ENCODE peak calls at places on chromosome 14, in nine cellular contexts. One of them, this sample, is unnamed.
A peak's percentile ranks its signal among the peaks of the same experiment; 100 is the strongest.

GRCh38 chr14:23525611-23526010 is 26.0 kb downstream of the ZFHX2 start:
- ATAC-seq in aorta: no peak
- ATAC-seq in sciatic nerve: no peak
- ATAC-seq in gastrocnemius medialis: no peak
- ATAC-seq in activated CD8-positive, alpha-beta memory T cell treated with anti-CD3 and anti-CD28 coated beads, Interleukin-2, amount 10 ng/mL, durations not matched to agents 7 days and 5 days: no peak
- ATAC-seq in left lobe of liver: no peak
- ATAC-seq in A549: no peak
- ATAC-seq in natural killer cell: no peak
- ATAC-seq in activated CD8-positive, alpha-beta T cell treated with anti-CD3 and anti-CD28 coated beads, Interleukin-2, amount 10 ng/mL, durations not matched to agents 7 days and 5 days: no peak
- ATAC-seq in this sample: no peak

GRCh38 chr14:32813401-32813800 is 125.3 kb upstream of the NPAS3 start:
- ATAC-seq in aorta: no peak
- ATAC-seq in sciatic nerve: no peak
- ATAC-seq in gastrocnemius medialis: no peak
- ATAC-seq in activated CD8-positive, alpha-beta memory T cell treated with anti-CD3 and anti-CD28 coated beads, Interleukin-2, amount 10 ng/mL, durations not matched to agents 7 days and 5 days: no peak
- ATAC-seq in left lobe of liver: no peak
- ATAC-seq in A549: no peak
- ATAC-seq in natural killer cell: no peak
- ATAC-seq in activated CD8-positive, alpha-beta T cell treated with anti-CD3 and anti-CD28 coated beads, Interleukin-2, amount 10 ng/mL, durations not matched to agents 7 days and 5 days: no peak
- ATAC-seq in this sample: no peak

GRCh38 chr14:39276005-39276404 is 42.3 kb downstream of the MIA2 start:
- ATAC-seq in aorta: no peak
- ATAC-seq in sciatic nerve: no peak
- ATAC-seq in gastrocnemius medialis: peak; percentile 79
- ATAC-seq in activated CD8-positive, alpha-beta memory T cell treated with anti-CD3 and anti-CD28 coated beads, Interleukin-2, amount 10 ng/mL, durations not matched to agents 7 days and 5 days: no peak
- ATAC-seq in left lobe of liver: peak; percentile 36
- ATAC-seq in A549: peak; percentile 39
- ATAC-seq in natural killer cell: no peak
- ATAC-seq in activated CD8-positive, alpha-beta T cell treated with anti-CD3 and anti-CD28 coated beads, Interleukin-2, amount 10 ng/mL, durations not matched to agents 7 days and 5 days: no peak
- ATAC-seq in this sample: no peak

GRCh38 chr14:76947078-76947837 is 81.2 kb downstream of the IRF2BPL start:
- ATAC-seq in aorta: peak; percentile 92
- ATAC-seq in sciatic nerve: peak; percentile 91
- ATAC-seq in gastrocnemius medialis: peak; percentile 94
- ATAC-seq in activated CD8-positive, alpha-beta memory T cell treated with anti-CD3 and anti-CD28 coated beads, Interleukin-2, amount 10 ng/mL, durations not matched to agents 7 days and 5 days: peak; percentile 92
- ATAC-seq in left lobe of liver: peak; percentile 94
- ATAC-seq in A549: peak; percentile 89
- ATAC-seq in natural killer cell: peak; percentile 91
- ATAC-seq in activated CD8-positive, alpha-beta T cell treated with anti-CD3 and anti-CD28 coated beads, Interleukin-2, amount 10 ng/mL, durations not matched to agents 7 days and 5 days: peak; percentile 95
- ATAC-seq in this sample: peak; percentile 91

GRCh38 chr14:46480817-46481216 is 170.8 kb downstream of the RPL10L start:
- ATAC-seq in aorta: no peak
- ATAC-seq in sciatic nerve: no peak
- ATAC-seq in gastrocnemius medialis: no peak
- ATAC-seq in activated CD8-positive, alpha-beta memory T cell treated with anti-CD3 and anti-CD28 coated beads, Interleukin-2, amount 10 ng/mL, durations not matched to agents 7 days and 5 days: no peak
- ATAC-seq in left lobe of liver: peak; percentile 99
- ATAC-seq in A549: no peak
- ATAC-seq in natural killer cell: no peak
- ATAC-seq in activated CD8-positive, alpha-beta T cell treated with anti-CD3 and anti-CD28 coated beads, Interleukin-2, amount 10 ng/mL, durations not matched to agents 7 days and 5 days: no peak
- ATAC-seq in this sample: no peak

GRCh38 chr14:90115780-90116179 is 54.0 kb downstream of the KCNK13 start:
- ATAC-seq in aorta: no peak
- ATAC-seq in sciatic nerve: no peak
- ATAC-seq in gastrocnemius medialis: no peak
- ATAC-seq in activated CD8-positive, alpha-beta memory T cell treated with anti-CD3 and anti-CD28 coated beads, Interleukin-2, amount 10 ng/mL, durations not matched to agents 7 days and 5 days: no peak
- ATAC-seq in left lobe of liver: no peak
- ATAC-seq in A549: no peak
- ATAC-seq in natural killer cell: no peak
- ATAC-seq in activated CD8-positive, alpha-beta T cell treated with anti-CD3 and anti-CD28 coated beads, Interleukin-2, amount 10 ng/mL, durations not matched to agents 7 days and 5 days: no peak
- ATAC-seq in this sample: no peak

GRCh38 chr14:64438181-64438839 is 27.0 kb upstream of the AKAP5 start:
- ATAC-seq in aorta: peak; percentile 63
- ATAC-seq in sciatic nerve: no peak
- ATAC-seq in gastrocnemius medialis: no peak
- ATAC-seq in activated CD8-positive, alpha-beta memory T cell treated with anti-CD3 and anti-CD28 coated beads, Interleukin-2, amount 10 ng/mL, durations not matched to agents 7 days and 5 days: peak; percentile 53
- ATAC-seq in left lobe of liver: no peak
- ATAC-seq in A549: peak; percentile 88
- ATAC-seq in natural killer cell: peak; percentile 89
- ATAC-seq in activated CD8-positive, alpha-beta T cell treated with anti-CD3 and anti-CD28 coated beads, Interleukin-2, amount 10 ng/mL, durations not matched to agents 7 days and 5 days: peak; percentile 51
- ATAC-seq in this sample: no peak

GRCh38 chr14:59277659-59278058 is 89.2 kb downstream of the DAAM1 start:
- ATAC-seq in aorta: no peak
- ATAC-seq in sciatic nerve: no peak
- ATAC-seq in gastrocnemius medialis: no peak
- ATAC-seq in activated CD8-positive, alpha-beta memory T cell treated with anti-CD3 and anti-CD28 coated beads, Interleukin-2, amount 10 ng/mL, durations not matched to agents 7 days and 5 days: no peak
- ATAC-seq in left lobe of liver: no peak
- ATAC-seq in A549: peak; percentile 32
- ATAC-seq in natural killer cell: no peak
- ATAC-seq in activated CD8-positive, alpha-beta T cell treated with anti-CD3 and anti-CD28 coated beads, Interleukin-2, amount 10 ng/mL, durations not matched to agents 7 days and 5 days: no peak
- ATAC-seq in this sample: no peak

GRCh38 chr14:53620325-53620716 is 336.3 kb downstream of the BMP4 start:
- ATAC-seq in aorta: no peak
- ATAC-seq in sciatic nerve: no peak
- ATAC-seq in gastrocnemius medialis: no peak
- ATAC-seq in activated CD8-positive, alpha-beta memory T cell treated with anti-CD3 and anti-CD28 coated beads, Interleukin-2, amount 10 ng/mL, durations not matched to agents 7 days and 5 days: no peak
- ATAC-seq in left lobe of liver: no peak
- ATAC-seq in A549: no peak
- ATAC-seq in natural killer cell: no peak
- ATAC-seq in activated CD8-positive, alpha-beta T cell treated with anti-CD3 and anti-CD28 coated beads, Interleukin-2, amount 10 ng/mL, durations not matched to agents 7 days and 5 days: no peak
- ATAC-seq in this sample: no peak

GRCh38 chr14:24442240-24443052 is at the start of gene SDR39U1:
- ATAC-seq in aorta: peak; percentile 97
- ATAC-seq in sciatic nerve: peak; percentile 96
- ATAC-seq in gastrocnemius medialis: peak; percentile 99
- ATAC-seq in activated CD8-positive, alpha-beta memory T cell treated with anti-CD3 and anti-CD28 coated beads, Interleukin-2, amount 10 ng/mL, durations not matched to agents 7 days and 5 days: peak; percentile 94
- ATAC-seq in left lobe of liver: peak; percentile 89
- ATAC-seq in A549: peak; percentile 87
- ATAC-seq in natural killer cell: peak; percentile 88
- ATAC-seq in activated CD8-positive, alpha-beta T cell treated with anti-CD3 and anti-CD28 coated beads, Interleukin-2, amount 10 ng/mL, durations not matched to agents 7 days and 5 days: peak; percentile 91
- ATAC-seq in this sample: peak; percentile 96

GRCh38 chr14:104687601-104688504 is 1.6 kb upstream of the INF2 start:
- ATAC-seq in aorta: peak; percentile 66
- ATAC-seq in sciatic nerve: peak; percentile 83
- ATAC-seq in gastrocnemius medialis: peak; percentile 81
- ATAC-seq in activated CD8-positive, alpha-beta memory T cell treated with anti-CD3 and anti-CD28 coated beads, Interleukin-2, amount 10 ng/mL, durations not matched to agents 7 days and 5 days: no peak
- ATAC-seq in left lobe of liver: peak; percentile 74
- ATAC-seq in A549: peak; percentile 69
- ATAC-seq in natural killer cell: no peak
- ATAC-seq in activated CD8-positive, alpha-beta T cell treated with anti-CD3 and anti-CD28 coated beads, Interleukin-2, amount 10 ng/mL, durations not matched to agents 7 days and 5 days: no peak
- ATAC-seq in this sample: no peak

GRCh38 chr14:23146423-23146910 is 27.4 kb upstream of the CEBPE start:
- ATAC-seq in aorta: no peak
- ATAC-seq in sciatic nerve: no peak
- ATAC-seq in gastrocnemius medialis: peak; percentile 76
- ATAC-seq in activated CD8-positive, alpha-beta memory T cell treated with anti-CD3 and anti-CD28 coated beads, Interleukin-2, amount 10 ng/mL, durations not matched to agents 7 days and 5 days: no peak
- ATAC-seq in left lobe of liver: no peak
- ATAC-seq in A549: no peak
- ATAC-seq in natural killer cell: no peak
- ATAC-seq in activated CD8-positive, alpha-beta T cell treated with anti-CD3 and anti-CD28 coated beads, Interleukin-2, amount 10 ng/mL, durations not matched to agents 7 days and 5 days: no peak
- ATAC-seq in this sample: peak; percentile 55

GRCh38 chr14:22488522-22489246 is 100.3 kb downstream of the DAD1 start:
- ATAC-seq in aorta: no peak
- ATAC-seq in sciatic nerve: no peak
- ATAC-seq in gastrocnemius medialis: no peak
- ATAC-seq in activated CD8-positive, alpha-beta memory T cell treated with anti-CD3 and anti-CD28 coated beads, Interleukin-2, amount 10 ng/mL, durations not matched to agents 7 days and 5 days: no peak
- ATAC-seq in left lobe of liver: no peak
- ATAC-seq in A549: no peak
- ATAC-seq in natural killer cell: no peak
- ATAC-seq in activated CD8-positive, alpha-beta T cell treated with anti-CD3 and anti-CD28 coated beads, Interleukin-2, amount 10 ng/mL, durations not matched to agents 7 days and 5 days: no peak
- ATAC-seq in this sample: peak; percentile 67

GRCh38 chr14:99441157-99441870 is 39.3 kb downstream of the SETD3 start:
- ATAC-seq in aorta: no peak
- ATAC-seq in sciatic nerve: no peak
- ATAC-seq in gastrocnemius medialis: no peak
- ATAC-seq in activated CD8-positive, alpha-beta memory T cell treated with anti-CD3 and anti-CD28 coated beads, Interleukin-2, amount 10 ng/mL, durations not matched to agents 7 days and 5 days: no peak
- ATAC-seq in left lobe of liver: no peak
- ATAC-seq in A549: peak; percentile 74
- ATAC-seq in natural killer cell: no peak
- ATAC-seq in activated CD8-positive, alpha-beta T cell treated with anti-CD3 and anti-CD28 coated beads, Interleukin-2, amount 10 ng/mL, durations not matched to agents 7 days and 5 days: no peak
- ATAC-seq in this sample: no peak

GRCh38 chr14:37142835-37143499 is 29.4 kb downstream of the SLC25A21 start:
- ATAC-seq in aorta: no peak
- ATAC-seq in sciatic nerve: peak; percentile 93
- ATAC-seq in gastrocnemius medialis: no peak
- ATAC-seq in activated CD8-positive, alpha-beta memory T cell treated with anti-CD3 and anti-CD28 coated beads, Interleukin-2, amount 10 ng/mL, durations not matched to agents 7 days and 5 days: no peak
- ATAC-seq in left lobe of liver: no peak
- ATAC-seq in A549: no peak
- ATAC-seq in natural killer cell: no peak
- ATAC-seq in activated CD8-positive, alpha-beta T cell treated with anti-CD3 and anti-CD28 coated beads, Interleukin-2, amount 10 ng/mL, durations not matched to agents 7 days and 5 days: no peak
- ATAC-seq in this sample: no peak

GRCh38 chr14:99704037-99704436 is 19.9 kb downstream of the CYP46A1 start:
- ATAC-seq in aorta: no peak
- ATAC-seq in sciatic nerve: no peak
- ATAC-seq in gastrocnemius medialis: no peak
- ATAC-seq in activated CD8-positive, alpha-beta memory T cell treated with anti-CD3 and anti-CD28 coated beads, Interleukin-2, amount 10 ng/mL, durations not matched to agents 7 days and 5 days: no peak
- ATAC-seq in left lobe of liver: no peak
- ATAC-seq in A549: no peak
- ATAC-seq in natural killer cell: no peak
- ATAC-seq in activated CD8-positive, alpha-beta T cell treated with anti-CD3 and anti-CD28 coated beads, Interleukin-2, amount 10 ng/mL, durations not matched to agents 7 days and 5 days: no peak
- ATAC-seq in this sample: no peak

GRCh38 chr14:98909251-98909944 is 362.6 kb downstream of the BCL11B start:
- ATAC-seq in aorta: no peak
- ATAC-seq in sciatic nerve: no peak
- ATAC-seq in gastrocnemius medialis: no peak
- ATAC-seq in activated CD8-positive, alpha-beta memory T cell treated with anti-CD3 and anti-CD28 coated beads, Interleukin-2, amount 10 ng/mL, durations not matched to agents 7 days and 5 days: no peak
- ATAC-seq in left lobe of liver: no peak
- ATAC-seq in A549: peak; percentile 51
- ATAC-seq in natural killer cell: no peak
- ATAC-seq in activated CD8-positive, alpha-beta T cell treated with anti-CD3 and anti-CD28 coated beads, Interleukin-2, amount 10 ng/mL, durations not matched to agents 7 days and 5 days: no peak
- ATAC-seq in this sample: no peak

GRCh38 chr14:22159049-22159448 is 430.0 kb downstream of the DAD1 start:
- ATAC-seq in aorta: no peak
- ATAC-seq in sciatic nerve: no peak
- ATAC-seq in gastrocnemius medialis: no peak
- ATAC-seq in activated CD8-positive, alpha-beta memory T cell treated with anti-CD3 and anti-CD28 coated beads, Interleukin-2, amount 10 ng/mL, durations not matched to agents 7 days and 5 days: no peak
- ATAC-seq in left lobe of liver: no peak
- ATAC-seq in A549: no peak
- ATAC-seq in natural killer cell: no peak
- ATAC-seq in activated CD8-positive, alpha-beta T cell treated with anti-CD3 and anti-CD28 coated beads, Interleukin-2, amount 10 ng/mL, durations not matched to agents 7 days and 5 days: no peak
- ATAC-seq in this sample: no peak

GRCh38 chr14:63039800-63040380 is 5.4 kb downstream of the KCNH5 start:
- ATAC-seq in aorta: no peak
- ATAC-seq in sciatic nerve: no peak
- ATAC-seq in gastrocnemius medialis: no peak
- ATAC-seq in activated CD8-positive, alpha-beta memory T cell treated with anti-CD3 and anti-CD28 coated beads, Interleukin-2, amount 10 ng/mL, durations not matched to agents 7 days and 5 days: no peak
- ATAC-seq in left lobe of liver: peak; percentile 70
- ATAC-seq in A549: peak; percentile 84
- ATAC-seq in natural killer cell: no peak
- ATAC-seq in activated CD8-positive, alpha-beta T cell treated with anti-CD3 and anti-CD28 coated beads, Interleukin-2, amount 10 ng/mL, durations not matched to agents 7 days and 5 days: no peak
- ATAC-seq in this sample: no peak

GRCh38 chr14:67765192-67765834 is 51.1 kb downstream of the ZFYVE26 start:
- ATAC-seq in aorta: no peak
- ATAC-seq in sciatic nerve: no peak
- ATAC-seq in gastrocnemius medialis: no peak
- ATAC-seq in activated CD8-positive, alpha-beta memory T cell treated with anti-CD3 and anti-CD28 coated beads, Interleukin-2, amount 10 ng/mL, durations not matched to agents 7 days and 5 days: no peak
- ATAC-seq in left lobe of liver: no peak
- ATAC-seq in A549: no peak
- ATAC-seq in natural killer cell: no peak
- ATAC-seq in activated CD8-positive, alpha-beta T cell treated with anti-CD3 and anti-CD28 coated beads, Interleukin-2, amount 10 ng/mL, durations not matched to agents 7 days and 5 days: no peak
- ATAC-seq in this sample: no peak

GRCh38 chr14:76096257-76096656 is 55.5 kb upstream of the GPATCH2L start:
- ATAC-seq in aorta: no peak
- ATAC-seq in sciatic nerve: no peak
- ATAC-seq in gastrocnemius medialis: no peak
- ATAC-seq in activated CD8-positive, alpha-beta memory T cell treated with anti-CD3 and anti-CD28 coated beads, Interleukin-2, amount 10 ng/mL, durations not matched to agents 7 days and 5 days: no peak
- ATAC-seq in left lobe of liver: no peak
- ATAC-seq in A549: no peak
- ATAC-seq in natural killer cell: no peak
- ATAC-seq in activated CD8-positive, alpha-beta T cell treated with anti-CD3 and anti-CD28 coated beads, Interleukin-2, amount 10 ng/mL, durations not matched to agents 7 days and 5 days: no peak
- ATAC-seq in this sample: no peak

GRCh38 chr14:102786758-102787157 is 9.5 kb downstream of the TRAF3 start:
- ATAC-seq in aorta: no peak
- ATAC-seq in sciatic nerve: no peak
- ATAC-seq in gastrocnemius medialis: no peak
- ATAC-seq in activated CD8-positive, alpha-beta memory T cell treated with anti-CD3 and anti-CD28 coated beads, Interleukin-2, amount 10 ng/mL, durations not matched to agents 7 days and 5 days: peak; percentile 77
- ATAC-seq in left lobe of liver: no peak
- ATAC-seq in A549: no peak
- ATAC-seq in natural killer cell: peak; percentile 62
- ATAC-seq in activated CD8-positive, alpha-beta T cell treated with anti-CD3 and anti-CD28 coated beads, Interleukin-2, amount 10 ng/mL, durations not matched to agents 7 days and 5 days: no peak
- ATAC-seq in this sample: peak; percentile 64

GRCh38 chr14:103723176-103724081 is 7.8 kb downstream of the ZFYVE21 start:
- ATAC-seq in aorta: peak; percentile 78
- ATAC-seq in sciatic nerve: peak; percentile 50
- ATAC-seq in gastrocnemius medialis: peak; percentile 37
- ATAC-seq in activated CD8-positive, alpha-beta memory T cell treated with anti-CD3 and anti-CD28 coated beads, Interleukin-2, amount 10 ng/mL, durations not matched to agents 7 days and 5 days: no peak
- ATAC-seq in left lobe of liver: peak; percentile 81
- ATAC-seq in A549: no peak
- ATAC-seq in natural killer cell: no peak
- ATAC-seq in activated CD8-positive, alpha-beta T cell treated with anti-CD3 and anti-CD28 coated beads, Interleukin-2, amount 10 ng/mL, durations not matched to agents 7 days and 5 days: no peak
- ATAC-seq in this sample: no peak

GRCh38 chr14:44833376-44833775 is 128.4 kb downstream of the KLHL28 start:
- ATAC-seq in aorta: no peak
- ATAC-seq in sciatic nerve: no peak
- ATAC-seq in gastrocnemius medialis: no peak
- ATAC-seq in activated CD8-positive, alpha-beta memory T cell treated with anti-CD3 and anti-CD28 coated beads, Interleukin-2, amount 10 ng/mL, durations not matched to agents 7 days and 5 days: no peak
- ATAC-seq in left lobe of liver: no peak
- ATAC-seq in A549: peak; percentile 85
- ATAC-seq in natural killer cell: no peak
- ATAC-seq in activated CD8-positive, alpha-beta T cell treated with anti-CD3 and anti-CD28 coated beads, Interleukin-2, amount 10 ng/mL, durations not matched to agents 7 days and 5 days: no peak
- ATAC-seq in this sample: no peak